ENCODE peak calls at places on chromosomes 12 and 14, in eight cellular contexts. One of them, this sample, is unnamed.

GRCh38 chr12:96495841-96496545 is 6.6 kb downstream of the CFAP54 start:
- DNase-seq in A549: no peak
- DNase-seq in HepG2: no peak
- DNase-seq in ovary: no peak
- DNase-seq in GM12892: no peak
- DNase-seq in body of pancreas: no peak
- DNase-seq in lower leg skin: no peak
- DNase-seq in breast epithelium: no peak
- DNase-seq in this sample: no peak

GRCh38 chr12:92538970-92539749 is 163.6 kb upstream of the PLEKHG7 start:
- DNase-seq in A549: no peak
- DNase-seq in HepG2: no peak
- DNase-seq in ovary: no peak
- DNase-seq in GM12892: no peak
- DNase-seq in body of pancreas: peak
- DNase-seq in lower leg skin: no peak
- DNase-seq in breast epithelium: no peak
- DNase-seq in this sample: no peak

GRCh38 chr12:80580254-80580653 is 127.2 kb upstream of the MYF6 start:
- DNase-seq in A549: no peak
- DNase-seq in HepG2: no peak
- DNase-seq in ovary: no peak
- DNase-seq in GM12892: no peak
- DNase-seq in body of pancreas: no peak
- DNase-seq in lower leg skin: no peak
- DNase-seq in breast epithelium: no peak
- DNase-seq in this sample: no peak

GRCh38 chr12:26135010-26135420 is 10.2 kb upstream of the BHLHE41 start:
- DNase-seq in A549: no peak
- DNase-seq in HepG2: no peak
- DNase-seq in ovary: peak
- DNase-seq in GM12892: no peak
- DNase-seq in body of pancreas: peak
- DNase-seq in lower leg skin: no peak
- DNase-seq in breast epithelium: no peak
- DNase-seq in this sample: no peak

GRCh38 chr12:26767116-26767515 is 65.9 kb downstream of the ITPR2 start:
- DNase-seq in A549: no peak
- DNase-seq in HepG2: peak
- DNase-seq in ovary: no peak
- DNase-seq in GM12892: no peak
- DNase-seq in body of pancreas: no peak
- DNase-seq in lower leg skin: no peak
- DNase-seq in breast epithelium: no peak
- DNase-seq in this sample: no peak

GRCh38 chr12:25670076-25671055 is 117.3 kb upstream of the LMNTD1 start:
- DNase-seq in A549: no peak
- DNase-seq in HepG2: no peak
- DNase-seq in ovary: no peak
- DNase-seq in GM12892: no peak
- DNase-seq in body of pancreas: no peak
- DNase-seq in lower leg skin: no peak
- DNase-seq in breast epithelium: no peak
- DNase-seq in this sample: no peak

GRCh38 chr14:34036319-34036761 is 85.5 kb upstream of the EGLN3 start:
- DNase-seq in A549: no peak
- DNase-seq in HepG2: no peak
- DNase-seq in ovary: no peak
- DNase-seq in GM12892: no peak
- DNase-seq in body of pancreas: no peak
- DNase-seq in lower leg skin: no peak
- DNase-seq in breast epithelium: no peak
- DNase-seq in this sample: no peak

GRCh38 chr14:36856095-36856878 is 194.6 kb downstream of the PAX9 start:
- DNase-seq in A549: no peak
- DNase-seq in HepG2: peak
- DNase-seq in ovary: no peak
- DNase-seq in GM12892: no peak
- DNase-seq in body of pancreas: no peak
- DNase-seq in lower leg skin: no peak
- DNase-seq in breast epithelium: no peak
- DNase-seq in this sample: no peak

GRCh38 chr14:99790978-99791376 is 2.2 kb upstream of the EML1 start:
- DNase-seq in A549: no peak
- DNase-seq in HepG2: no peak
- DNase-seq in ovary: no peak
- DNase-seq in GM12892: no peak
- DNase-seq in body of pancreas: peak
- DNase-seq in lower leg skin: peak
- DNase-seq in breast epithelium: no peak
- DNase-seq in this sample: no peak

GRCh38 chr14:100736269-100737180 is 9.8 kb downstream of the DLK1 start:
- DNase-seq in A549: no peak
- DNase-seq in HepG2: no peak
- DNase-seq in ovary: no peak
- DNase-seq in GM12892: peak
- DNase-seq in body of pancreas: no peak
- DNase-seq in lower leg skin: peak
- DNase-seq in breast epithelium: peak
- DNase-seq in this sample: no peak

GRCh38 chr12:5395443-5396401 is 36.2 kb upstream of the NTF3 start:
- DNase-seq in A549: no peak
- DNase-seq in HepG2: no peak
- DNase-seq in ovary: no peak
- DNase-seq in GM12892: no peak
- DNase-seq in body of pancreas: no peak
- DNase-seq in lower leg skin: no peak
- DNase-seq in breast epithelium: no peak
- DNase-seq in this sample: no peak

GRCh38 chr14:98592611-98593170 is 679.3 kb downstream of the BCL11B start:
- DNase-seq in A549: no peak
- DNase-seq in HepG2: no peak
- DNase-seq in ovary: no peak
- DNase-seq in GM12892: no peak
- DNase-seq in body of pancreas: no peak
- DNase-seq in lower leg skin: no peak
- DNase-seq in breast epithelium: no peak
- DNase-seq in this sample: no peak

GRCh38 chr12:38141861-38142260 is 174.7 kb upstream of the ALG10B start:
- DNase-seq in A549: no peak
- DNase-seq in HepG2: no peak
- DNase-seq in ovary: no peak
- DNase-seq in GM12892: no peak
- DNase-seq in body of pancreas: no peak
- DNase-seq in lower leg skin: peak
- DNase-seq in breast epithelium: no peak
- DNase-seq in this sample: no peak

GRCh38 chr12:89383235-89384049 is 31.1 kb upstream of the DUSP6 start:
- DNase-seq in A549: no peak
- DNase-seq in HepG2: peak
- DNase-seq in ovary: no peak
- DNase-seq in GM12892: no peak
- DNase-seq in body of pancreas: no peak
- DNase-seq in lower leg skin: no peak
- DNase-seq in breast epithelium: no peak
- DNase-seq in this sample: no peak

GRCh38 chr14:100825691-100826331 is at the start of gene MEG3:
- DNase-seq in A549: peak
- DNase-seq in HepG2: no peak
- DNase-seq in ovary: peak
- DNase-seq in GM12892: no peak
- DNase-seq in body of pancreas: peak
- DNase-seq in lower leg skin: no peak
- DNase-seq in breast epithelium: no peak
- DNase-seq in this sample: no peak

GRCh38 chr12:104763163-104763805 is 194.8 kb downstream of the SLC41A2 start:
- DNase-seq in A549: no peak
- DNase-seq in HepG2: no peak
- DNase-seq in ovary: no peak
- DNase-seq in GM12892: no peak
- DNase-seq in body of pancreas: peak
- DNase-seq in lower leg skin: peak
- DNase-seq in breast epithelium: no peak
- DNase-seq in this sample: no peak

GRCh38 chr14:45258073-45258472 is 5.1 kb upstream of the MIS18BP1 start:
- DNase-seq in A549: no peak
- DNase-seq in HepG2: no peak
- DNase-seq in ovary: no peak
- DNase-seq in GM12892: no peak
- DNase-seq in body of pancreas: no peak
- DNase-seq in lower leg skin: no peak
- DNase-seq in breast epithelium: no peak
- DNase-seq in this sample: no peak

GRCh38 chr12:71504471-71504852 is 64.9 kb downstream of the LGR5 start:
- DNase-seq in A549: no peak
- DNase-seq in HepG2: no peak
- DNase-seq in ovary: no peak
- DNase-seq in GM12892: no peak
- DNase-seq in body of pancreas: no peak
- DNase-seq in lower leg skin: peak
- DNase-seq in breast epithelium: no peak
- DNase-seq in this sample: no peak

GRCh38 chr14:99753225-99754140 is 39.7 kb upstream of the EML1 start:
- DNase-seq in A549: no peak
- DNase-seq in HepG2: no peak
- DNase-seq in ovary: no peak
- DNase-seq in GM12892: no peak
- DNase-seq in body of pancreas: no peak
- DNase-seq in lower leg skin: no peak
- DNase-seq in breast epithelium: no peak
- DNase-seq in this sample: no peak

GRCh38 chr12:1797011-1797901 is 23.1 kb upstream of the LRTM2 start:
- DNase-seq in A549: no peak
- DNase-seq in HepG2: no peak
- DNase-seq in ovary: peak
- DNase-seq in GM12892: peak
- DNase-seq in body of pancreas: peak
- DNase-seq in lower leg skin: peak
- DNase-seq in breast epithelium: no peak
- DNase-seq in this sample: peak
- TF ChIP-seq POLR2A in A549: no peak
- TF ChIP-seq POLR2A in HepG2: no peak
- TF ChIP-seq POLR2A in ovary: no peak
- TF ChIP-seq POLR2A in GM12892: peak
- TF ChIP-seq POLR2A in body of pancreas: peak
- TF ChIP-seq POLR2A in lower leg skin: no peak
- TF ChIP-seq POLR2A in breast epithelium: peak
- TF ChIP-seq POLR2A in this sample: peak

DNA sequence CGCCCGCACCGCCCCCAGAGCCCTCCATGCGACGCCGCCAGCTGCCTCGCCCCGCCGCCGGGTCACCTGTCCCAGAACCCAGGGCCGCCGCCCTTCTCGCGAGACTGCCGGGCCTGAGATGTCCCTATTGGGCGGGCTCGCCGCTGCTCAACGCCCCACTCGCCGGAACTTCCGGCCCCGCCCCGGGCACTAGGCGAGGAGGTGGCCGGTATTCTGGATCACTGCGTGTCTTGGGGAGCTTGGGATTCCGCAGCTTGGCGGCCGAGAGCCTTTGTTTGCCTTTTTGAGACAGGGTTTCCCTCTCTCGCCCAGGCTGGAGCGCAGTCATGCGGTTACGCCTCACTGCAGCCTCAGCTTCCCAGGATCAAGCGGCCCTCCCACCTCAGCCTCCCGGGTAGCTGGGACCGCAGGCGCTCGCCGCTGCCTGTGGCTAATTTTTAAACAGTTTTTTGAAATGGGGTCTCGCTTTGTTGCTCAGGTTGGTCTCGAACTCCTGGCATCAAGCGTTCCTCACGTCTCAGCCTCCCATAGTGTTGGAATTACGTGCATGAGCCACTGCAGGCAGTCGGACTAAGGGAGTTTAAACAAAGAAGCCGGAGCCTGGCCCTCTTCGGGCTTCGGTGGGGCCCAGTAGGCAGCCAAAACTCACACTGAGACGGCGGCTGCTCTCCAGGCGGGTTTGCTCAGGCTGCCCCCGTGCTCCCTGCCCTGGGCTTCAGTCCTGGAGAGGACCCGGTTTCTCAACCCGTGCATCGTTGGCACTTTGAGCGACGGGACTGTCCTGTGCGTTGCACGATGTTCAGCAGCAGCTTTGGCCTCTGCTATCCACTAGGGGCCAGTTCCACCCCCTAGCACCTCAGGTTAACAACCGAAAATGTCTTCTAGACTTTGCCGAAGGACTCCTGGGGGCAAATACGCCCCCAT is at the start of gene SLC15A4:
- DNase-seq in A549: peak
- DNase-seq in HepG2: peak
- DNase-seq in ovary: peak
- DNase-seq in GM12892: peak
- DNase-seq in body of pancreas: peak
- DNase-seq in lower leg skin: peak
- DNase-seq in breast epithelium: peak
- DNase-seq in this sample: peak
- TF ChIP-seq POLR2A in A549: peak
- TF ChIP-seq POLR2A in HepG2: peak
- TF ChIP-seq POLR2A in ovary: peak
- TF ChIP-seq POLR2A in GM12892: peak
- TF ChIP-seq POLR2A in body of pancreas: peak
- TF ChIP-seq POLR2A in lower leg skin: no peak
- TF ChIP-seq POLR2A in breast epithelium: peak
- TF ChIP-seq POLR2A in this sample: peak

DNA sequence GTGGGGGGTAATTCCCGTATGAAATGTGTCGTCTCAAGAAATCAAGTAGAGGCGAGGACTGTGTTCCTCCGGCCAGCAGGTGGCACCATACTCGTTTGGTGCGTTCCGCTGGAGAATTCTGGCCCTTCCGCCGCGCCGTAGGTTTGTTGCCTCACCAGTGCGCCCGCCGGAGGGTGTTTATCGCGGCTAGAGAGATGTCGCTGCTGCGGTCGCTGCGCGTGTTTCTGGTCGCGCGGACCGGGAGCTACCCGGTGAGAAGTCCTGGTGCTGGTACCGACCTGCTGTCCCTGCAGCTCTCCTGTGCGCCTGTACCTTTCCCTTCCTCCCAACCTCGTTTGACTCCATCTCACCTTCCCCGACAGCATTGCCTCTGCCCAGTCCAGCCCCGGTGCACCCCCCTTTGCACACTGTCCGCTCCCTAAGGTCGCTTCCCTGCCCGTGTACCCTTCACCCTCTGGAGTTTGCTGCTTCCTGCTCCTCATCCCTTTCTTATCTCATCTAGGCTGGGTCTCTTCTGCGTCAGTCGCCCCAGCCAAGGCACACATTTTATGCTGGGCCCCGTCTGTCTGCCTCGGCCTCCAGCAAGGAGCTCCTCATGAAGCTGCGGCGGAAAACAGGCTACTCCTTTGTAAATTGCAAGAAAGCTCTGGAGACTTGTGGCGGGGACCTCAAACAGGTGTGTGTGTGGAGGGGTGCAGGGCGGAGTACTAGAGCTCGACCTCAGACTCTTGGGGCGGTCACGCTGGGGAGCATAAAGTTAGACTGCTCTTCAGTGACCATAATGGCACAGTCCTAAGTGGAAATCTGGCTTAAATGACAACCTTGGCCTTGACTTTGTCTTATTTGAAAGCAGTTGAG is at the start of gene TSFM:
- DNase-seq in A549: peak
- DNase-seq in HepG2: peak
- DNase-seq in ovary: peak
- DNase-seq in GM12892: peak
- DNase-seq in body of pancreas: peak
- DNase-seq in lower leg skin: peak
- DNase-seq in breast epithelium: peak
- DNase-seq in this sample: peak
- TF ChIP-seq POLR2A in A549: peak
- TF ChIP-seq POLR2A in HepG2: peak
- TF ChIP-seq POLR2A in ovary: peak
- TF ChIP-seq POLR2A in GM12892: peak
- TF ChIP-seq POLR2A in body of pancreas: peak
- TF ChIP-seq POLR2A in lower leg skin: no peak
- TF ChIP-seq POLR2A in breast epithelium: peak
- TF ChIP-seq POLR2A in this sample: peak

GRCh38 chr14:80981673-80982072 is 26.3 kb downstream of the TSHR start:
- DNase-seq in A549: no peak
- DNase-seq in HepG2: no peak
- DNase-seq in ovary: no peak
- DNase-seq in GM12892: no peak
- DNase-seq in body of pancreas: no peak
- DNase-seq in lower leg skin: no peak
- DNase-seq in breast epithelium: no peak
- DNase-seq in this sample: no peak
- TF ChIP-seq POLR2A in A549: no peak
- TF ChIP-seq POLR2A in HepG2: no peak
- TF ChIP-seq POLR2A in ovary: no peak
- TF ChIP-seq POLR2A in GM12892: no peak
- TF ChIP-seq POLR2A in body of pancreas: no peak
- TF ChIP-seq POLR2A in lower leg skin: no peak
- TF ChIP-seq POLR2A in breast epithelium: no peak
- TF ChIP-seq POLR2A in this sample: no peak